ENCODE peak calls at places on chromosome 9, in eight cellular contexts. One of them, this sample, is unnamed.
A peak's percentile ranks its signal among the peaks of the same experiment; 100 is the strongest.

GRCh38 chr9:134624827-134625181 is 16.8 kb upstream of the COL5A1 start:
- DNase-seq in T-helper 17 cell: no peak
- DNase-seq in WERI-Rb-1: peak; percentile 3
- DNase-seq in Right ventricle myocardium superior: no peak
- DNase-seq in GM03348: peak; percentile 92
- DNase-seq in NCI-H1105 treated with DMSO at 0.1 percent for 48 hours: no peak
- DNase-seq in AG09319: peak; percentile 56
- DNase-seq in activated T-cell treated with anti-CD3 and anti-CD28 coated beads for 24 hours: no peak
- DNase-seq in this sample: no peak

GRCh38 chr9:71106992-71107391 is 14.4 kb downstream of the TRPM3 start:
- DNase-seq in T-helper 17 cell: no peak
- DNase-seq in WERI-Rb-1: no peak
- DNase-seq in Right ventricle myocardium superior: no peak
- DNase-seq in GM03348: no peak
- DNase-seq in NCI-H1105 treated with DMSO at 0.1 percent for 48 hours: no peak
- DNase-seq in AG09319: no peak
- DNase-seq in activated T-cell treated with anti-CD3 and anti-CD28 coated beads for 24 hours: no peak
- DNase-seq in this sample: no peak

GRCh38 chr9:2132484-2133082 is 117.4 kb downstream of the SMARCA2 start:
- DNase-seq in T-helper 17 cell: no peak
- DNase-seq in WERI-Rb-1: no peak
- DNase-seq in Right ventricle myocardium superior: no peak
- DNase-seq in GM03348: peak; percentile 68
- DNase-seq in NCI-H1105 treated with DMSO at 0.1 percent for 48 hours: peak; percentile 30
- DNase-seq in AG09319: peak; percentile 24
- DNase-seq in activated T-cell treated with anti-CD3 and anti-CD28 coated beads for 24 hours: no peak
- DNase-seq in this sample: no peak

GRCh38 chr9:116437411-116438370 is 249.4 kb upstream of the TRIM32 start:
- DNase-seq in T-helper 17 cell: no peak
- DNase-seq in WERI-Rb-1: no peak
- DNase-seq in Right ventricle myocardium superior: no peak
- DNase-seq in GM03348: no peak
- DNase-seq in NCI-H1105 treated with DMSO at 0.1 percent for 48 hours: no peak
- DNase-seq in AG09319: no peak
- DNase-seq in activated T-cell treated with anti-CD3 and anti-CD28 coated beads for 24 hours: no peak
- DNase-seq in this sample: no peak

GRCh38 chr9:69307446-69308216 is 17.4 kb upstream of the ENTREP1 start:
- DNase-seq in T-helper 17 cell: no peak
- DNase-seq in WERI-Rb-1: no peak
- DNase-seq in Right ventricle myocardium superior: no peak
- DNase-seq in GM03348: peak; percentile 52
- DNase-seq in NCI-H1105 treated with DMSO at 0.1 percent for 48 hours: no peak
- DNase-seq in AG09319: no peak
- DNase-seq in activated T-cell treated with anti-CD3 and anti-CD28 coated beads for 24 hours: no peak
- DNase-seq in this sample: no peak

GRCh38 chr9:129126789-129127618 is 15.8 kb downstream of the PTPA start:
- DNase-seq in T-helper 17 cell: no peak
- DNase-seq in WERI-Rb-1: peak; percentile 62
- DNase-seq in Right ventricle myocardium superior: no peak
- DNase-seq in GM03348: no peak
- DNase-seq in NCI-H1105 treated with DMSO at 0.1 percent for 48 hours: no peak
- DNase-seq in AG09319: no peak
- DNase-seq in activated T-cell treated with anti-CD3 and anti-CD28 coated beads for 24 hours: no peak
- DNase-seq in this sample: no peak

GRCh38 chr9:16258708-16259107 is 611.8 kb downstream of the BNC2 start:
- DNase-seq in T-helper 17 cell: no peak
- DNase-seq in WERI-Rb-1: no peak
- DNase-seq in Right ventricle myocardium superior: no peak
- DNase-seq in GM03348: no peak
- DNase-seq in NCI-H1105 treated with DMSO at 0.1 percent for 48 hours: no peak
- DNase-seq in AG09319: no peak
- DNase-seq in activated T-cell treated with anti-CD3 and anti-CD28 coated beads for 24 hours: no peak
- DNase-seq in this sample: no peak

GRCh38 chr9:118362596-118362995 is 658.4 kb downstream of the TLR4 start:
- DNase-seq in T-helper 17 cell: no peak
- DNase-seq in WERI-Rb-1: no peak
- DNase-seq in Right ventricle myocardium superior: no peak
- DNase-seq in GM03348: peak; percentile 5
- DNase-seq in NCI-H1105 treated with DMSO at 0.1 percent for 48 hours: no peak
- DNase-seq in AG09319: no peak
- DNase-seq in activated T-cell treated with anti-CD3 and anti-CD28 coated beads for 24 hours: no peak
- DNase-seq in this sample: no peak

GRCh38 chr9:19231126-19232035 is 888 bp downstream of the DENND4C start:
- DNase-seq in T-helper 17 cell: no peak
- DNase-seq in WERI-Rb-1: no peak
- DNase-seq in Right ventricle myocardium superior: no peak
- DNase-seq in GM03348: peak; percentile 8
- DNase-seq in NCI-H1105 treated with DMSO at 0.1 percent for 48 hours: peak; percentile 13
- DNase-seq in AG09319: no peak
- DNase-seq in activated T-cell treated with anti-CD3 and anti-CD28 coated beads for 24 hours: peak; percentile 11
- DNase-seq in this sample: no peak

GRCh38 chr9:84697494-84698114 is 28.1 kb downstream of the NTRK2 start:
- DNase-seq in T-helper 17 cell: peak; percentile 35
- DNase-seq in WERI-Rb-1: peak; percentile 40
- DNase-seq in Right ventricle myocardium superior: peak; percentile 80
- DNase-seq in GM03348: peak; percentile 65
- DNase-seq in NCI-H1105 treated with DMSO at 0.1 percent for 48 hours: peak; percentile 36
- DNase-seq in AG09319: peak; percentile 5
- DNase-seq in activated T-cell treated with anti-CD3 and anti-CD28 coated beads for 24 hours: peak; percentile 5
- DNase-seq in this sample: peak; percentile 37

GRCh38 chr9:119697996-119698395 is 328.8 kb upstream of the BRINP1 start:
- DNase-seq in T-helper 17 cell: no peak
- DNase-seq in WERI-Rb-1: peak; percentile 62
- DNase-seq in Right ventricle myocardium superior: no peak
- DNase-seq in GM03348: no peak
- DNase-seq in NCI-H1105 treated with DMSO at 0.1 percent for 48 hours: no peak
- DNase-seq in AG09319: no peak
- DNase-seq in activated T-cell treated with anti-CD3 and anti-CD28 coated beads for 24 hours: no peak
- DNase-seq in this sample: no peak

GRCh38 chr9:109901191-109901590 is 121.2 kb downstream of the PALM2AKAP2 start:
- DNase-seq in T-helper 17 cell: no peak
- DNase-seq in WERI-Rb-1: no peak
- DNase-seq in Right ventricle myocardium superior: no peak
- DNase-seq in GM03348: peak; percentile 43
- DNase-seq in NCI-H1105 treated with DMSO at 0.1 percent for 48 hours: no peak
- DNase-seq in AG09319: no peak
- DNase-seq in activated T-cell treated with anti-CD3 and anti-CD28 coated beads for 24 hours: no peak
- DNase-seq in this sample: no peak

GRCh38 chr9:135905380-135906282 is 1.7 kb downstream of the CAMSAP1 start:
- DNase-seq in T-helper 17 cell: no peak
- DNase-seq in WERI-Rb-1: no peak
- DNase-seq in Right ventricle myocardium superior: no peak
- DNase-seq in GM03348: no peak
- DNase-seq in NCI-H1105 treated with DMSO at 0.1 percent for 48 hours: no peak
- DNase-seq in AG09319: no peak
- DNase-seq in activated T-cell treated with anti-CD3 and anti-CD28 coated beads for 24 hours: peak; percentile 61
- DNase-seq in this sample: no peak

GRCh38 chr9:86585422-86586143 is 231.4 kb upstream of the TUT7 start:
- DNase-seq in T-helper 17 cell: no peak
- DNase-seq in WERI-Rb-1: no peak
- DNase-seq in Right ventricle myocardium superior: no peak
- DNase-seq in GM03348: no peak
- DNase-seq in NCI-H1105 treated with DMSO at 0.1 percent for 48 hours: no peak
- DNase-seq in AG09319: no peak
- DNase-seq in activated T-cell treated with anti-CD3 and anti-CD28 coated beads for 24 hours: no peak
- DNase-seq in this sample: no peak

GRCh38 chr9:60546406-60546805 is 367.8 kb upstream of the SPATA31A5 start:
- DNase-seq in T-helper 17 cell: no peak
- DNase-seq in WERI-Rb-1: no peak
- DNase-seq in Right ventricle myocardium superior: no peak
- DNase-seq in GM03348: no peak
- DNase-seq in NCI-H1105 treated with DMSO at 0.1 percent for 48 hours: no peak
- DNase-seq in AG09319: no peak
- DNase-seq in activated T-cell treated with anti-CD3 and anti-CD28 coated beads for 24 hours: no peak
- DNase-seq in this sample: no peak